ENCODE peak calls at places on chromosomes 1 and 21, in seven cellular contexts. H, P, B, Y, Z, L and N are unnamed samples.

GRCh38 chr1:218165687-218166088 is 119.4 kb upstream of the RRP15 start:
- DNase-seq in Z (no peak), P (peak; percentile 35), H (no peak), B (peak; percentile 4), Y (no peak), L (peak; percentile 14), N (no peak)

GRCh38 chr1:3575953-3576352 is 35.4 kb downstream of the MEGF6 start:
- DNase-seq in Y (no peak), L (no peak), Z (no peak), P (no peak), H (no peak), B (no peak), N (no peak)

GRCh38 chr1:30908886-30909777 is 574 bp upstream of the SDC3 start:
- DNase-seq in H (peak; percentile 24), P (no peak), L (no peak), Z (peak; percentile 65), B (no peak), Y (no peak), N (no peak)

GRCh38 chr1:14487671-14488070 is 110.8 kb upstream of the KAZN start:
- DNase-seq in H (no peak), Y (no peak), Z (no peak), B (no peak), L (no peak), P (peak; percentile 38), N (no peak)

GRCh38 chr1:183956559-183957188 is 80.9 kb downstream of the COLGALT2 start:
- DNase-seq in Z (no peak), H (no peak), B (peak; percentile 72), P (peak; percentile 64), Y (no peak), L (peak; percentile 79), N (no peak)

GRCh38 chr1:183241446-183241845 is 55.4 kb downstream of the LAMC2 start:
- DNase-seq in Z (no peak), L (no peak), P (no peak), Y (no peak), H (no peak), B (no peak), N (no peak)

GRCh38 chr1:3333903-3334302 is 120.6 kb upstream of the ARHGEF16 start:
- DNase-seq in P (no peak), B (no peak), Y (no peak), L (no peak), H (no peak), Z (no peak), N (no peak)

GRCh38 chr1:67489643-67490042 is 59.4 kb upstream of the SERBP1 start:
- DNase-seq in Z (no peak), B (peak; percentile 27), P (peak; percentile 42), H (no peak), Y (no peak), L (peak; percentile 55), N (no peak)

GRCh38 chr21:33857846-33858671 is 57.5 kb downstream of the ATP5PO start:
- DNase-seq in L (no peak), H (no peak), Z (peak; percentile 45), P (no peak), B (no peak), Y (no peak), N (no peak)

GRCh38 chr1:116115476-116115875 is 4.3 kb downstream of the MAB21L3 start:
- DNase-seq in Y (no peak), P (peak; percentile 94), L (no peak), H (no peak), B (peak; percentile 82), Z (no peak), N (no peak)

GRCh38 chr1:27529638-27530018 is 39.7 kb upstream of the WASF2 start:
- DNase-seq in Z (no peak), B (no peak), P (no peak), H (no peak), L (no peak), Y (no peak), N (no peak)

GRCh38 chr21:25670726-25671125 is 31.7 kb downstream of the JAM2 start:
- DNase-seq in H (no peak), B (peak; percentile 79), Z (no peak), Y (no peak), L (no peak), P (no peak), N (no peak)

GRCh38 chr1:179516976-179517705 is 58.6 kb downstream of the NPHS2 start:
- DNase-seq in P (no peak), Z (no peak), L (no peak), H (no peak), B (no peak), Y (no peak), N (no peak)

GRCh38 chr1:1631793-1632420 is at the start of gene MMP23B:
- DNase-seq in B (peak; percentile 70), Z (peak; percentile 67), H (no peak), Y (no peak), L (no peak), P (peak; percentile 43), N (peak; percentile 67)

GRCh38 chr1:225651376-225651871 is 1.5 kb downstream of the ENAH start:
- DNase-seq in L (no peak), H (no peak), Y (no peak), B (peak; percentile 53), Z (no peak), P (peak; percentile 63), N (no peak)

GRCh38 chr1:35592991-35593769 is 20.1 kb downstream of the TFAP2E start:
- DNase-seq in Y (no peak), H (no peak), B (peak; percentile 18), L (no peak), P (no peak), Z (no peak), N (no peak)

GRCh38 chr1:240967070-240967724 is 355.2 kb upstream of the GREM2 start:
- DNase-seq in Z (no peak), Y (no peak), L (no peak), B (peak; percentile 5), P (peak; percentile 84), H (no peak), N (no peak)
- TF ChIP-seq CTCF in Z (peak; percentile 71), Y (peak; percentile 38), L (peak; percentile 5), B (peak; percentile 54), P (peak; percentile 91), H (no peak), N (peak; percentile 28)

GRCh38 chr1:63928197-63929105 is 154.6 kb downstream of the ROR1 start:
- DNase-seq in H (no peak), B (no peak), L (no peak), P (no peak), Y (no peak), Z (no peak), N (no peak)

GRCh38 chr1:63921357-63921756 is 147.5 kb downstream of the ROR1 start:
- DNase-seq in L (no peak), P (no peak), Y (no peak), H (no peak), Z (no peak), B (no peak), N (no peak)

GRCh38 chr1:63922848-63923247 is 149.0 kb downstream of the ROR1 start:
- DNase-seq in L (no peak), Z (no peak), Y (no peak), B (no peak), P (no peak), H (no peak), N (no peak)

GRCh38 chr1:63923302-63923701 is 149.5 kb downstream of the ROR1 start:
- DNase-seq in H (no peak), B (no peak), L (no peak), Z (no peak), P (no peak), Y (no peak), N (no peak)

DNA sequence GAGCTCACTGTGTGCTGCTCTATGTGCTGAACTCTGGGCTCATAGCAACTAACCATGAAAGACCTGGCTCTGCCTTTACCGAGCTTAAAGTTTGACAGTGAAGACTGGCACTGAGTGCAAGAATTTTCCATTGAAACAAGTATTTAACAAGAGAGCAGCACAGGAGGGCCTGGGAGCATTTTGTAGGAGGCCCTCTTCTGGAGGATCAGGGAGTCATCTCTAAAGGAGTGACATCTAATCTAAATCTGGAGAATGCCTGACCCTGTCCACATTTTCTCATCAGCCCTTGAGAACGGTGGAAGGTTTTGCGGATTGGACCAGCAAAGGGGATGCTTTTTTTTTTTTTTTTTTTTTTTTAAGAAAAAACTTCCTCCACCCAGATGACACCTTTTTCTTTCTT is 150.8 kb downstream of the ROR1 start:
- DNase-seq in L (no peak), Y (no peak), Z (no peak), H (no peak), B (no peak), P (peak; percentile 23), N (no peak)
- TF ChIP-seq CTCF in L (no peak), Y (no peak), Z (peak; percentile 40), H (no peak), B (no peak), P (peak; percentile 37), N (no peak)

GRCh38 chr1:71582673-71583072 is 501.8 kb upstream of the ZRANB2 start:
- DNase-seq in L (no peak), P (no peak), B (no peak), Z (no peak), Y (no peak), H (no peak), N (no peak)

GRCh38 chr1:71586030-71586429 is 505.2 kb upstream of the ZRANB2 start:
- DNase-seq in Y (no peak), L (no peak), Z (no peak), B (no peak), P (peak; percentile 66), H (no peak), N (no peak)

GRCh38 chr1:71592646-71593274 is 511.9 kb upstream of the ZRANB2 start:
- DNase-seq in B (no peak), L (no peak), P (no peak), Y (no peak), Z (no peak), H (no peak), N (no peak)

GRCh38 chr1:71589005-71589404 is 508.2 kb upstream of the ZRANB2 start:
- DNase-seq in Y (no peak), H (no peak), B (no peak), P (no peak), Z (no peak), L (no peak), N (no peak)

DNA sequence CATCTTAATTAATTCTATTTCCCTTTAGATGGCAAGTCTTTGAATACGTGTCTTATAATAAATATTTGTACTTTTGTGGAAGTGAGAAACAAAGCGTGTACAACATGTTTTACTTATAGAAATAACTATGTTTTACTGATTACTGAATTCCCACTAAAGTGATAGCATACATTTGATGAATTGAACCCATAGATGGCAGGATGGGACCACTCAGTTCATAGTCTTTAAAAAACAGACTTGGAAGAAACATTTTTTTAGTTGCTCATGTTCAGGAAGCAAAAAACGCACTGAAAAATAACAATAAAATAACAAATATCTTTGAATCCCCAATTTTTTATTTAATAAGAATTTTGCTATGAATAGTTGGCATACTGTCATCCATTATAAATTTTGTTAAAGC is 507.1 kb upstream of the ZRANB2 start:
- DNase-seq in P (peak; percentile 47), H (no peak), B (peak; percentile 57), Z (no peak), L (no peak), Y (no peak), N (no peak)
- TF ChIP-seq CTCF in P (peak; percentile 60), H (no peak), B (peak; percentile 27), Z (peak; percentile 52), L (peak; percentile 9), Y (no peak), N (no peak)

DNA sequence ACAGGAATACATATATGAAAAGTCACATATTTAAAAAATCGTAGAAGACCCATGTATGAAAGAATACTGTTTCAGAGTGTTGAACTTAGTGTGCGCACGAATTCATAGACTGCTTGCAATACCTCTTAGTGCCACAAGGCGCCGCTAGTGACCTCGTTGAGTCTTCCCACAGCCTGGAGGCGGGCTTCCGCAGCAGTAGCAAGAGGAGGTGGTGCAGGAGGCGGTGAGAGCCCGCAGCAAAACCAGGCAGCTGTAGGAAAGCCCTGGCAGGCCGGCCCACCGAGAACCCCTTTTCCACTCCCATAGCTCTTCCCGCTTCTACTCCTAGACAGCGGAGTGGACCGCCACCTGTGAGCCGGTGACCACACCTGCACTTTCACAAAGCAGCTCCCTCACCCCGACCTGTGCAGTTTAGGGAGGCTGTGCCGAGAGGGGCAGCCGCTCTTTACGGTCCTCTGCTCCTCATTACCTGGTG is 23.5 kb downstream of the MTARC1 start:
- DNase-seq in P (peak; percentile 83), H (peak; percentile 76), Y (peak; percentile 73), Z (peak; percentile 86), B (peak; percentile 84), L (peak; percentile 77), N (peak; percentile 81)
- TF ChIP-seq CTCF in P (peak; percentile 95), H (peak; percentile 89), Y (peak; percentile 89), Z (peak; percentile 92), B (peak; percentile 96), L (peak; percentile 95), N (peak; percentile 98)